ENCODE peak calls at places on chromosomes 16 and 17, in five cellular contexts. P is SK-N-SH, K is HCT116, I is K562, Y is HepG2. W is an unnamed sample.

GRCh38 chr17:58932956-58933355 is 173.7 kb downstream of the TRIM37 start:
- DNase-seq in K (no peak), I (no peak), P (no peak), Y (no peak), W (no peak)

GRCh38 chr16:253833-254232 is 19.2 kb downstream of the FAM234A start:
- DNase-seq in Y (no peak), K (no peak), P (no peak), I (no peak), W (no peak)

GRCh38 chr17:21375757-21376584 is at the start of gene KCNJ12:
- DNase-seq in P (peak), K (no peak), Y (no peak), I (peak), W (no peak)

GRCh38 chr17:75631353-75631752 is 1.9 kb upstream of the SMIM5 start:
- DNase-seq in I (no peak), Y (no peak), K (no peak), P (no peak), W (no peak)

GRCh38 chr17:58989629-58990028 is 117.1 kb downstream of the TRIM37 start:
- DNase-seq in I (no peak), K (no peak), P (no peak), Y (no peak), W (no peak)

GRCh38 chr16:15034266-15035162 is 21.4 kb downstream of the NTAN1 start:
- DNase-seq in K (no peak), I (no peak), Y (no peak), P (no peak), W (no peak)

GRCh38 chr17:34081269-34081668 is 173.8 kb upstream of the CCL2 start:
- DNase-seq in P (no peak), I (peak), Y (no peak), K (no peak), W (no peak)

GRCh38 chr16:67652578-67653130 is 7.4 kb downstream of the ACD start:
- DNase-seq in K (peak), I (peak), P (peak), Y (no peak), W (no peak)

GRCh38 chr16:89409161-89409711 is 81.1 kb downstream of the ANKRD11 start:
- DNase-seq in P (no peak), K (no peak), Y (no peak), I (no peak), W (no peak)

GRCh38 chr16:89410322-89410721 is 80.0 kb downstream of the ANKRD11 start:
- DNase-seq in K (no peak), I (no peak), P (no peak), Y (no peak), W (no peak)

GRCh38 chr16:89411335-89411850 is 79.0 kb downstream of the ANKRD11 start:
- DNase-seq in Y (no peak), P (no peak), K (no peak), I (no peak), W (no peak)

GRCh38 chr16:89412811-89413210 is 77.5 kb downstream of the ANKRD11 start:
- DNase-seq in I (peak), K (no peak), P (peak), Y (peak), W (no peak)

DNA sequence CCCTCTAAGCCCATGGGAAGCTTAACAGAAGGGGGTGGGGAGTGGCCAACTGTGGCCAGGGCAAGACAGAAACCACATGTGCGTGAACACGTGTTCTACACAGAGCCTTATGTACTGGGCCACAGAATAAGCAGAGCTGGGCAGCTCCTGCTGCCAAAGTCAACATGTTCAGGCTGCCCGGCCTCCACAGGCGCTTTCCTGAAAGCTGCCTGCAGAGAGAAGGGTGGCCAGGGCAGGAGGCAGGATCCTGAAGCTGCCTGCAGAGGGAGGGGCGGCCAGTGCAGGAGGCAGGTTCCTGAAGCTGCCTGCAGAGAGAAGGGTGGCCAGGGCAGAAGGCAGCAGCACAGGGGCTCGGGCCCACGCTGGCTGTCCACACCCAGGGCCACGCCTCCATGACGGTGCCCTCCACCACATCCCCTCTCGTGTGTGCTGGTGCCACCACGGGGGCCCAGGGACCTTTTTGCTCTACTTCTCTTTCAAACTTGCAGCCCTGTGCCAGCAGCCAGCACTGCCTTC is 79.5 kb downstream of the ANKRD11 start:
- DNase-seq in I (no peak), P (peak), Y (peak), K (no peak), W (no peak)
- TF ChIP-seq ZBTB33 in I (no peak), P (no peak), Y (peak), K (no peak), W (no peak)

GRCh38 chr16:77191259-77191969 is 424 bp downstream of the MON1B start:
- DNase-seq in I (peak), Y (no peak), P (peak), K (no peak), W (no peak)
- TF ChIP-seq ZBTB33 in I (no peak), Y (no peak), P (no peak), K (no peak), W (no peak)

GRCh38 chr17:35254107-35254802 is 11.4 kb downstream of the SLFN5 start:
- DNase-seq in K (peak), I (no peak), Y (peak), P (no peak), W (no peak)
- TF ChIP-seq ZBTB33 in K (no peak), I (no peak), Y (no peak), P (no peak), W (no peak)

DNA sequence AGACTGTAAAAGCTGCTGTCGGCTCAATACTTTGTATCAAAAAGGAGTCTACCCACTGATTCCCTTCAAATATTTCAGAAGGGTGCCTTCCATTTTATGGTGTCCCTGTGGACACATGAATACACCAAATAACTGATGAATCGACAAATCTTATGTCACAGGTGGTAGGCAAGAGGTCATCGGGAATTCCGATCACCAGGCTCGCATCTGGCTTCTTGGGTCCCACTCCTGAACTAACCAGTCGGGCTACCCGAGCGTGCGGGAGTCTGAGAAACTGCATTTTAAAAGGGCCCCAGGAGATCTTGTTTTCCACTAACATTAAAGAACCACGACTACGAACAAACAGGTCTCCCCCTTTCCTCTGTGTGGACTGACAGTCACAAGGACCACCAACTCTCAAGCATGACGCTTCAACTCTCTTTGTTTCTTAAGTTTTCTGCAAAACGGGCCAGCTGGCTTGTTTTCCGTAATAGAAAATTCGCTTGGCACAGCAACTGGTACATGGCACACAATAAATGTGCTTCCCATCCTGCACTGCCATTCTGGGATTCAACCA is 871 bp downstream of the PSME3IP1 start:
- DNase-seq in Y (no peak), P (peak), K (no peak), I (peak), W (no peak)
- TF ChIP-seq ZBTB33 in Y (no peak), P (no peak), K (no peak), I (no peak), W (no peak)

DNA sequence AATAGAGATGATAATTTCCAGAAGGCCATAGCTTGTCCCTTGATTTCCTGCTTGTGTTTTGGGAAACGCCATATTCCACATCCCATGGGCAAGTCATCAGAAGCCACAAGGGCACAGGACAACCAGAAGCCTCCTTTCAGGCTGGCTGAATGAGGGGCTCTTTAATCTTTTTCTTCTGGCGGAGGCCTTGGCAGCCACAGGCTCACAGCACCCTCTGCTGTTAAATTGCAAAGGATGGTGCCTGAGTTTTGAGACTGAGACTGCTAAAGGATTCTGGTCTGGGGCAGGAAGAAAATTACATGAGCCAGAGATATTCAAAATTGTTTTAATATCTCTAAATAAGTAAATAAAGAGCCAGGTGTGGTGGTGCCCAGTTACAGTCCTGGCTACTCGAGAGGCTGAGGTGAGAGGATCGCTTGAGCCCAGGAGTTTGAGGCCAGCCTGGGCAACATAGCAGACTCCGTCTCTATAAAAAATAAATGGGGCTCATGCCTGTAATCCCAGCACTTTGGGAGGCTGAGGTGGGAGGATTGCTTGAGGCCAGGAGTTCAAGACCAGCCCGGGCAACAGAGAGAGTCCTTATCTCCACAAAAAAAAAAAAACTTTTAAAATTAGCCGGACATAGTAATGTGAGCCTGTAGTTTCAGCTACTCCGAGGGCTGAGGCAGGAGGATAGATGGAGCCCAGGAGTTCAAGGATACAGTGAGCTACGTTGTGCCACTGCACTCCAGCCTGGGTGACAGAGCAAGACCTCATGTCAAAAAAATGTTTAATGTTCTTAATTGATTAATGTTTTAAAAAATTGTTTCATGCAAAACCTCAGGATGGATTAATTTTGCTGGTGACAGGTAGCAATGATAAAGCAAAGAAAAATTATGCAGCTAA is 26.3 kb downstream of the AARSD1 start:
- DNase-seq in Y (peak), P (peak), K (peak), I (peak), W (no peak)
- TF ChIP-seq ZBTB33 in Y (no peak), P (no peak), K (no peak), I (no peak), W (no peak)

GRCh38 chr17:511001-511690 is 158.5 kb upstream of the RPH3AL start:
- DNase-seq in I (no peak), K (no peak), P (no peak), Y (no peak), W (no peak)
- TF ChIP-seq ZBTB33 in I (no peak), K (no peak), P (no peak), Y (no peak), W (no peak)

GRCh38 chr16:3362931-3363330 is 7.2 kb downstream of the OR2C1 start:
- DNase-seq in K (no peak), P (no peak), I (no peak), Y (no peak), W (no peak)
- TF ChIP-seq ZBTB33 in K (no peak), P (no peak), I (no peak), Y (no peak), W (no peak)

GRCh38 chr16:87684106-87684677 is 81.6 kb downstream of the KLHDC4 start:
- DNase-seq in I (no peak), P (no peak), K (no peak), Y (no peak), W (no peak)

GRCh38 chr16:87679593-87680271 is 77.4 kb downstream of the JPH3 start:
- DNase-seq in Y (no peak), K (no peak), P (no peak), I (no peak), W (no peak)

GRCh38 chr16:87682852-87683399 is 80.6 kb downstream of the JPH3 start:
- DNase-seq in P (no peak), I (no peak), Y (no peak), K (no peak), W (no peak)

GRCh38 chr16:87680272-87680644 is 78.0 kb downstream of the JPH3 start:
- DNase-seq in Y (no peak), K (no peak), P (no peak), I (no peak), W (no peak)

GRCh38 chr16:87681990-87682570 is 79.8 kb downstream of the JPH3 start:
- DNase-seq in P (no peak), I (peak), Y (peak), K (peak), W (no peak)
- TF ChIP-seq ZBTB33 in P (no peak), I (no peak), Y (no peak), K (no peak), W (no peak)

DNA sequence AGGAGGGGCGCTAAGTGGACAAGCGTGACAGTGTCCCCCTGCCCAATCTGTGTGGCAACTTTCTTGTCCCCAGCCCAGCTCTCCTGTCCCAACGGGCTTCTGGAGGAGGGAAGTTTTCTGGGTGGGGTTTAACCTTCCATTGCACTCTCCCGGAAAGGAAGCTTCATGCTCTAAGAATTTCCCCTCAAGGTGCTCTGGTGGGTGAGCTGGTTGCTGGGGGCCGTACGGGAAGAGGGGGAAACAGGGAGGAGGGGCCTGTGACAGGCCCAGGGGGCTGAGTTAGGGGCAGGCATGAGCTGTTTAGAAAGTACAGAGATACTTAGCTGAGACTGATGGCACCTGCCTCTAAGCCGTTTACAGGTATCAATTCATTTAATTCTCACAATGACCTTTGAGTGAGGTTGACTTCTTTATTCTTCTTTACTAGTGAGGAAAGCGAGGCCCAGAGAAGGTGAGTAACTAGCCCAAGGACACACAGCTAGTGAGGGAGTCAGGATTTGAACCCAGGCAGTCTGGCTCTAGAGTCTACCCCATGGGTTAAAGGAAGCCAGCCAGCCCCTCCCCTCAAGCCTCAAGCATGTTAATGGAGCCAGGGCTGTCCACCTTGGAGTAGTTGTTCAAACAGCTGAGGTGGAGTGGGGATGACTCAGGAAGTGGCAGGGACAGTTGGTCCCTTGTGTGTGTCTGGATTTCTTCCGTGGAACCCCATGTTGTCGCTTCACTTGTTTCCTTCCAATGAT is 18.9 kb downstream of the ADGRG1 start:
- DNase-seq in Y (no peak), P (no peak), K (no peak), I (no peak), W (no peak)
- TF ChIP-seq ZBTB33 in Y (no peak), P (no peak), K (no peak), I (no peak), W (no peak)

W was measured in GM12878.